ENCODE peak calls at places on chromosomes 13 and 19, in five cellular contexts. One of them, this sample, is unnamed.

GRCh38 chr13:51006067-51006800 is 96.6 kb downstream of the RNASEH2B start:
- DNase-seq in epithelial cell of esophagus: no peak
- DNase-seq in adrenal gland: no peak
- DNase-seq in K562: no peak
- DNase-seq in CD8-positive, alpha-beta T cell: no peak
- DNase-seq in this sample: no peak

GRCh38 chr19:51529301-51529700 is 2.2 kb downstream of the SIGLEC6 start:
- DNase-seq in epithelial cell of esophagus: no peak
- DNase-seq in adrenal gland: no peak
- DNase-seq in K562: no peak
- DNase-seq in CD8-positive, alpha-beta T cell: no peak
- DNase-seq in this sample: no peak

GRCh38 chr13:95137096-95137495 is 164.2 kb downstream of the ABCC4 start:
- DNase-seq in epithelial cell of esophagus: peak; percentile 46
- DNase-seq in adrenal gland: no peak
- DNase-seq in K562: no peak
- DNase-seq in CD8-positive, alpha-beta T cell: no peak
- DNase-seq in this sample: no peak

GRCh38 chr19:34336781-34337271 is 28.2 kb upstream of the GPI start:
- DNase-seq in epithelial cell of esophagus: peak; percentile 48
- DNase-seq in adrenal gland: no peak
- DNase-seq in K562: peak; percentile 44
- DNase-seq in CD8-positive, alpha-beta T cell: no peak
- DNase-seq in this sample: peak; percentile 44

GRCh38 chr19:58020985-58021384 is 12.8 kb upstream of the ZSCAN1 start:
- DNase-seq in epithelial cell of esophagus: no peak
- DNase-seq in adrenal gland: no peak
- DNase-seq in K562: no peak
- DNase-seq in CD8-positive, alpha-beta T cell: no peak
- DNase-seq in this sample: no peak

GRCh38 chr13:33101835-33102234 is 85.6 kb downstream of the KL start:
- DNase-seq in epithelial cell of esophagus: no peak
- DNase-seq in adrenal gland: no peak
- DNase-seq in K562: no peak
- DNase-seq in CD8-positive, alpha-beta T cell: no peak
- DNase-seq in this sample: no peak

GRCh38 chr19:49157445-49158224 is at the start of gene TRPM4:
- DNase-seq in epithelial cell of esophagus: peak; percentile 92
- DNase-seq in adrenal gland: peak; percentile 88
- DNase-seq in K562: peak; percentile 88
- DNase-seq in CD8-positive, alpha-beta T cell: no peak
- DNase-seq in this sample: peak; percentile 91

GRCh38 chr19:39195755-39196154 is 1.0 kb upstream of the NCCRP1 start:
- DNase-seq in epithelial cell of esophagus: peak; percentile 45
- DNase-seq in adrenal gland: no peak
- DNase-seq in K562: no peak
- DNase-seq in CD8-positive, alpha-beta T cell: no peak
- DNase-seq in this sample: no peak

GRCh38 chr13:50731400-50731799 is 112.1 kb downstream of the DLEU7 start:
- DNase-seq in epithelial cell of esophagus: peak; percentile 97
- DNase-seq in adrenal gland: no peak
- DNase-seq in K562: no peak
- DNase-seq in CD8-positive, alpha-beta T cell: no peak
- DNase-seq in this sample: no peak

GRCh38 chr19:38559428-38560401 is 58.0 kb downstream of the MAP4K1 start:
- DNase-seq in epithelial cell of esophagus: peak; percentile 97
- DNase-seq in adrenal gland: no peak
- DNase-seq in K562: no peak
- DNase-seq in CD8-positive, alpha-beta T cell: no peak
- DNase-seq in this sample: no peak

GRCh38 chr19:55166530-55167268 is at the start of gene DNAAF3:
- DNase-seq in epithelial cell of esophagus: peak; percentile 99
- DNase-seq in adrenal gland: peak; percentile 97
- DNase-seq in K562: peak; percentile 99
- DNase-seq in CD8-positive, alpha-beta T cell: peak; percentile 18
- DNase-seq in this sample: peak; percentile 98

GRCh38 chr13:94080527-94080926 is 399.0 kb downstream of the DCT start:
- DNase-seq in epithelial cell of esophagus: no peak
- DNase-seq in adrenal gland: no peak
- DNase-seq in K562: no peak
- DNase-seq in CD8-positive, alpha-beta T cell: no peak
- DNase-seq in this sample: no peak

GRCh38 chr13:112770504-112770903 is 80.7 kb downstream of the ATP11A start:
- DNase-seq in epithelial cell of esophagus: no peak
- DNase-seq in adrenal gland: no peak
- DNase-seq in K562: no peak
- DNase-seq in CD8-positive, alpha-beta T cell: no peak
- DNase-seq in this sample: no peak

GRCh38 chr13:36887758-36888521 is 32.1 kb downstream of the SMAD9 start:
- DNase-seq in epithelial cell of esophagus: no peak
- DNase-seq in adrenal gland: no peak
- DNase-seq in K562: no peak
- DNase-seq in CD8-positive, alpha-beta T cell: no peak
- DNase-seq in this sample: no peak

GRCh38 chr19:33947565-33947964 is 150.9 kb downstream of the KCTD15 start:
- DNase-seq in epithelial cell of esophagus: peak; percentile 2
- DNase-seq in adrenal gland: no peak
- DNase-seq in K562: no peak
- DNase-seq in CD8-positive, alpha-beta T cell: no peak
- DNase-seq in this sample: no peak

GRCh38 chr13:112061367-112062046 is 5.4 kb upstream of the SOX1 start:
- DNase-seq in epithelial cell of esophagus: no peak
- DNase-seq in adrenal gland: no peak
- DNase-seq in K562: no peak
- DNase-seq in CD8-positive, alpha-beta T cell: no peak
- DNase-seq in this sample: no peak

GRCh38 chr19:41265376-41266153 is 1.4 kb downstream of the HNRNPUL1 start:
- DNase-seq in epithelial cell of esophagus: peak; percentile 24
- DNase-seq in adrenal gland: peak; percentile 33
- DNase-seq in K562: peak; percentile 22
- DNase-seq in CD8-positive, alpha-beta T cell: no peak
- DNase-seq in this sample: peak; percentile 9

GRCh38 chr19:30136591-30136990 is 194.6 kb downstream of the URI1 start:
- DNase-seq in epithelial cell of esophagus: no peak
- DNase-seq in adrenal gland: no peak
- DNase-seq in K562: no peak
- DNase-seq in CD8-positive, alpha-beta T cell: no peak
- DNase-seq in this sample: no peak

DNA sequence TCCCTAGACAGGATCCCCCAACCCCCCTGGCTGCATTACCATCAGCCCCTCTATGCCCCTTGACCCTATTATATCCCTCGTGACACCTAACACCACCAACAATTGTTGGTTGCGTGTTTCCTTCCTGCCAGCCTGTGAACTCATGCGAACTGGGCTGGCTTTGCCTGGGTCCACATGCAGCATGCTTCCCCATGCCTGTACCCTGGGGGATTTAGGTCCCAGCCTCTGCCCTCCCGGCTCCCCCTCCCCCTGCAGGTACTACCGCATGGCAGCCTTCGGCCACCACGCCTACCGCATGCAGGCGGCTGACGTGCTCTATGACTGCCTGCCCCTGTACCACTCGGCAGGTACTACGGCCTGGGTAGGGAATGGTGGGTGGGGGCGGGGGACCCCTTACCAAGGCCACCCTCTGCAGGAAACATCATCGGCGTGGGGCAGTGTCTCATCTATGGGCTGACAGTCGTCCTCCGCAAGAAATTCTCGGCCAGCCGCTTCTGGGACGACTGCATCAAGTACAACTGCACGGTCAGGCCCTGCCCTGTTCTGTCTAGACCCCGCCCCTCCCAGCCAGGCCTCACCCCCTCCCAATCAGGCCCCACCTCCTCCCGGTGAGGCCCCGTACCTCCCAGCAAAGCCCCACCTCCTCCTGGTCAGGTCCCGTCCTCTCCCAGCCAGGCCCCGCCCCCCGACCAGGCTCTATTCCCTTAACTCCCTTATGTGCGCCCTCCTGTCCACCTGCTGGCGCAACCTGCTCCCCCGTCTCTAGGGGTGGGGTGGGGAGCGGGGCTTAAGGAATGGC is 18.5 kb downstream of the SLC27A1 start:
- DNase-seq in epithelial cell of esophagus: peak; percentile 87
- DNase-seq in adrenal gland: peak; percentile 74
- DNase-seq in K562: peak; percentile 95
- DNase-seq in CD8-positive, alpha-beta T cell: peak; percentile 54
- DNase-seq in this sample: peak; percentile 96
- TF ChIP-seq CTCF in epithelial cell of esophagus: peak; percentile 8
- TF ChIP-seq CTCF in adrenal gland: peak; percentile 17
- TF ChIP-seq CTCF in K562: peak; percentile 59
- TF ChIP-seq CTCF in CD8-positive, alpha-beta T cell: no peak
- TF ChIP-seq CTCF in this sample: peak; percentile 61

DNA sequence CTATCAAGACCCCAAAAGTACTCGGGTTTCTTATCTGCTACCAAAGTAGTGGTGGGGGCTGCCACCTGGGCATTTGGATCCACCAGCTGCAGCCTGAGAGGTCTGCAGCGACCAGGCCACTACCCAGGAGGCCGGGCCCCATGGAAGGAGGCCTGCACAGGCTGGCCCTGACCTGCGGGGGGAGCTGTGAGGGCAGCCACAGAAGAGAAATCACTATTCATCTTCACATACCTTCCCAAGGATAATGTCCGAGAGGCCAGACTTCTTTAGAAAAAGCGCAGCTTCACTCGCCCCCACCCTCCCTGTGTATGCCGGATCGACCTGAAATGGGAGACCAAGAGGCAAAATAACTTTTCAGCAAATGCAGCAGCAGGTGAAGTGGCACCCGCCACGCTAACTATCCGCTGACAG is 30.1 kb downstream of the EPS15L1 start:
- DNase-seq in epithelial cell of esophagus: peak; percentile 26
- DNase-seq in adrenal gland: no peak
- DNase-seq in K562: peak; percentile 64
- DNase-seq in CD8-positive, alpha-beta T cell: no peak
- DNase-seq in this sample: peak; percentile 68
- TF ChIP-seq CTCF in epithelial cell of esophagus: peak; percentile 57
- TF ChIP-seq CTCF in adrenal gland: peak; percentile 40
- TF ChIP-seq CTCF in K562: peak; percentile 61
- TF ChIP-seq CTCF in CD8-positive, alpha-beta T cell: peak; percentile 31
- TF ChIP-seq CTCF in this sample: peak; percentile 64

GRCh38 chr19:13804830-13805683 is 9.8 kb downstream of the ZSWIM4 start:
- DNase-seq in epithelial cell of esophagus: no peak
- DNase-seq in adrenal gland: no peak
- DNase-seq in K562: peak; percentile 40
- DNase-seq in CD8-positive, alpha-beta T cell: no peak
- DNase-seq in this sample: peak; percentile 39
- TF ChIP-seq CTCF in epithelial cell of esophagus: no peak
- TF ChIP-seq CTCF in adrenal gland: peak; percentile 33
- TF ChIP-seq CTCF in K562: peak; percentile 61
- TF ChIP-seq CTCF in CD8-positive, alpha-beta T cell: no peak
- TF ChIP-seq CTCF in this sample: no peak

DNA sequence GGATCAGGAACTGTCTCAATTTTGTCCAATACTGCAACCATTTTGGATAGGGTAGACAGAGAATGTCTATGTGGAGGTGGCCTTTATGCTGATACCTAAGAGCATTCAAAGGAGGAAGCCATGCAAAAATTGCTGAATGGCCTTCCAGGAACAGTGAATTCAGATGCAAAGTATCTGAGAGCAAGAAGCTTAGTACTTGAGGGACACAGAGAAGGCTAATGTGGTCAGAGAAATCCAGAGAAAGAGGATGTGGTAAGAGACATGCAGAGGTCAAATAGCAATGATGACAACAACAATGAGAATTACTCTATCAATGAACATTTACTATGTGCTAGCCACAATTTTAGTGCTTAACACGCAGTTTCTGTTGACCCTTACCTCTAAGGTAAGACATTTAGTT is 785.6 kb upstream of the KLHL1 start:
- DNase-seq in epithelial cell of esophagus: no peak
- DNase-seq in adrenal gland: no peak
- DNase-seq in K562: no peak
- DNase-seq in CD8-positive, alpha-beta T cell: no peak
- DNase-seq in this sample: no peak
- TF ChIP-seq CTCF in epithelial cell of esophagus: no peak
- TF ChIP-seq CTCF in adrenal gland: no peak
- TF ChIP-seq CTCF in K562: no peak
- TF ChIP-seq CTCF in CD8-positive, alpha-beta T cell: no peak
- TF ChIP-seq CTCF in this sample: no peak

DNA sequence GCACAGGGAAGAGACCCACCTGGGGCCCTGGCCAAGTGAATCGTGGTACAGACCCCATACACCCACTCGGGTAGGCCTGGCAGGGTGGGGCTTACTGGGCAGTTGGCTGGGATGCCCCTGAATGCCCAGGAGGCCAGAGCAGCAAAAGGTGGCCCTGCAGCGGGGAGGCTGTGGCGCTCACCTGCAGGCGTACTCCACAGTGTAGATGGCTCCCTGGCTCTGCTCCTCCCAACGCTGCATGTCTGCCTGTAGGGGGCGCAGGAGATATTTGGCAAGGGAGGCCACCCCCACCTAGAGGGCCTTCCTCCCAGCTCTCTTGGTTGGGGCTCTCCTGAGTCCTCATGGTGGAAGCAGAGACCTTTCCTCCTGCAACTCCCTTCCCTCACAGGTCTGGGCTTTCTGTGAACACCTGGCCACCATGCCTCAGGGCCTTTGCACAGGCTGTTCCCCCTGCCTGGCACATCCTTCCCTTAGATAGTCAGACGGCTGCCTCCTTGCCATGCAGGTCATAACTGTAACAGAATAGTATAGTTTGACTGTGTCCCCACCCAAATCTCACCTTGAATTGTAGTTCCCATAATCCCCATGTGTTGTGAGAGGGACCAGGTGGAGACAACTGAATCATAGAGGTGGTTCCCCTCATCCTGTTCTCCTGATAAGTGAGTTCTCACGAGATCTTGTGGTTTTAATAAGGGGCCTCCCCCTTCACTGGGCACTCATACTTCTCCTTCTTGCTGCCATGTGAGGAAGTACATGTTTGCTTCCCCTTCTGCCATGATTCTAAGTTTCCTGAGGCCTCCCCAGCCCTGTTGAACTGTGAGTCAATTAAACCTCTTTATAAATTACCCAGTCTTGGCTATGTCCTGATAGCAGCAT is 5.9 kb downstream of the BORCS8 start:
- DNase-seq in epithelial cell of esophagus: peak; percentile 67
- DNase-seq in adrenal gland: no peak
- DNase-seq in K562: peak; percentile 69
- DNase-seq in CD8-positive, alpha-beta T cell: peak; percentile 16
- DNase-seq in this sample: peak; percentile 70
- TF ChIP-seq CTCF in epithelial cell of esophagus: peak; percentile 52
- TF ChIP-seq CTCF in adrenal gland: peak; percentile 53
- TF ChIP-seq CTCF in K562: peak; percentile 94
- TF ChIP-seq CTCF in CD8-positive, alpha-beta T cell: peak; percentile 57
- TF ChIP-seq CTCF in this sample: peak; percentile 83

GRCh38 chr19:4557186-4557970 is 2.1 kb downstream of the SEMA6B start:
- DNase-seq in epithelial cell of esophagus: no peak
- DNase-seq in adrenal gland: no peak
- DNase-seq in K562: peak; percentile 67
- DNase-seq in CD8-positive, alpha-beta T cell: no peak
- DNase-seq in this sample: no peak
- TF ChIP-seq CTCF in epithelial cell of esophagus: peak; percentile 37
- TF ChIP-seq CTCF in adrenal gland: no peak
- TF ChIP-seq CTCF in K562: peak; percentile 84
- TF ChIP-seq CTCF in CD8-positive, alpha-beta T cell: no peak
- TF ChIP-seq CTCF in this sample: no peak

GRCh38 chr19:47540748-47541147 is 25.9 kb upstream of the NAPA start:
- DNase-seq in epithelial cell of esophagus: peak; percentile 19
- DNase-seq in adrenal gland: no peak
- DNase-seq in K562: no peak
- DNase-seq in CD8-positive, alpha-beta T cell: no peak
- DNase-seq in this sample: no peak
- TF ChIP-seq CTCF in epithelial cell of esophagus: peak; percentile 33
- TF ChIP-seq CTCF in adrenal gland: peak; percentile 46
- TF ChIP-seq CTCF in K562: peak; percentile 28
- TF ChIP-seq CTCF in CD8-positive, alpha-beta T cell: no peak
- TF ChIP-seq CTCF in this sample: no peak

This sample was measured in endothelial cell.